ENCODE peak calls at places on chromosomes 6 and 20, in ten cellular contexts. One of them, this sample, is unnamed.

GRCh38 chr6:66376021-66376420 is 669.0 kb upstream of the EYS start:
- DNase-seq in NCI-H1417: no peak
- DNase-seq in activated CD4-positive, alpha-beta T cell treated with anti-CD3 and anti-CD28 coated beads, Interleukin-2, amount 50 U/mL, for 24 hours: no peak
- DNase-seq in activated CD4-positive, CD25-positive, alpha-beta regulatory T cell: no peak
- DNase-seq in iris pigment epithelial cell: peak
- DNase-seq in CD4-positive, alpha-beta T cell: no peak
- DNase-seq in AG04449: no peak
- DNase-seq in CD4-positive, alpha-beta memory T cell: no peak
- DNase-seq in T-cell: no peak
- DNase-seq in CD4-positive, CD25-positive, alpha-beta regulatory T cell: no peak
- DNase-seq in this sample: no peak

GRCh38 chr6:29769336-29769735 is 46.1 kb downstream of the HLA-F start:
- DNase-seq in CD4-positive, CD25-positive, alpha-beta regulatory T cell: no peak
- DNase-seq in AG04449: no peak
- DNase-seq in CD4-positive, alpha-beta memory T cell: no peak
- DNase-seq in NCI-H1417: no peak
- DNase-seq in activated CD4-positive, CD25-positive, alpha-beta regulatory T cell: no peak
- DNase-seq in T-cell: no peak
- DNase-seq in iris pigment epithelial cell: no peak
- DNase-seq in CD4-positive, alpha-beta T cell: no peak
- DNase-seq in activated CD4-positive, alpha-beta T cell treated with anti-CD3 and anti-CD28 coated beads, Interleukin-2, amount 50 U/mL, for 24 hours: no peak
- DNase-seq in this sample: no peak

GRCh38 chr6:138999949-139000725 is 12.1 kb upstream of the REPS1 start:
- DNase-seq in iris pigment epithelial cell: peak
- DNase-seq in NCI-H1417: no peak
- DNase-seq in T-cell: no peak
- DNase-seq in activated CD4-positive, alpha-beta T cell treated with anti-CD3 and anti-CD28 coated beads, Interleukin-2, amount 50 U/mL, for 24 hours: no peak
- DNase-seq in AG04449: no peak
- DNase-seq in CD4-positive, CD25-positive, alpha-beta regulatory T cell: no peak
- DNase-seq in CD4-positive, alpha-beta memory T cell: no peak
- DNase-seq in activated CD4-positive, CD25-positive, alpha-beta regulatory T cell: no peak
- DNase-seq in CD4-positive, alpha-beta T cell: no peak
- DNase-seq in this sample: no peak

GRCh38 chr6:159168536-159169192 is 536 bp upstream of the FNDC1 start:
- DNase-seq in CD4-positive, CD25-positive, alpha-beta regulatory T cell: peak
- DNase-seq in T-cell: no peak
- DNase-seq in activated CD4-positive, CD25-positive, alpha-beta regulatory T cell: no peak
- DNase-seq in activated CD4-positive, alpha-beta T cell treated with anti-CD3 and anti-CD28 coated beads, Interleukin-2, amount 50 U/mL, for 24 hours: no peak
- DNase-seq in CD4-positive, alpha-beta T cell: no peak
- DNase-seq in iris pigment epithelial cell: no peak
- DNase-seq in NCI-H1417: no peak
- DNase-seq in CD4-positive, alpha-beta memory T cell: no peak
- DNase-seq in AG04449: no peak
- DNase-seq in this sample: no peak

GRCh38 chr6:17276766-17277165 is 4.4 kb upstream of the RBM24 start:
- DNase-seq in CD4-positive, alpha-beta T cell: no peak
- DNase-seq in activated CD4-positive, CD25-positive, alpha-beta regulatory T cell: no peak
- DNase-seq in AG04449: no peak
- DNase-seq in NCI-H1417: no peak
- DNase-seq in CD4-positive, CD25-positive, alpha-beta regulatory T cell: no peak
- DNase-seq in iris pigment epithelial cell: peak
- DNase-seq in T-cell: no peak
- DNase-seq in activated CD4-positive, alpha-beta T cell treated with anti-CD3 and anti-CD28 coated beads, Interleukin-2, amount 50 U/mL, for 24 hours: no peak
- DNase-seq in CD4-positive, alpha-beta memory T cell: no peak
- DNase-seq in this sample: no peak

GRCh38 chr6:86192123-86192522 is 549.4 kb upstream of the SYNCRIP start:
- DNase-seq in activated CD4-positive, alpha-beta T cell treated with anti-CD3 and anti-CD28 coated beads, Interleukin-2, amount 50 U/mL, for 24 hours: no peak
- DNase-seq in T-cell: no peak
- DNase-seq in iris pigment epithelial cell: peak
- DNase-seq in CD4-positive, alpha-beta memory T cell: no peak
- DNase-seq in NCI-H1417: peak
- DNase-seq in CD4-positive, alpha-beta T cell: no peak
- DNase-seq in AG04449: no peak
- DNase-seq in activated CD4-positive, CD25-positive, alpha-beta regulatory T cell: no peak
- DNase-seq in CD4-positive, CD25-positive, alpha-beta regulatory T cell: peak
- DNase-seq in this sample: no peak

GRCh38 chr6:23111984-23112383 is 542.6 kb downstream of the HDGFL1 start:
- DNase-seq in CD4-positive, CD25-positive, alpha-beta regulatory T cell: no peak
- DNase-seq in AG04449: peak
- DNase-seq in T-cell: no peak
- DNase-seq in CD4-positive, alpha-beta T cell: no peak
- DNase-seq in NCI-H1417: no peak
- DNase-seq in activated CD4-positive, CD25-positive, alpha-beta regulatory T cell: no peak
- DNase-seq in CD4-positive, alpha-beta memory T cell: no peak
- DNase-seq in iris pigment epithelial cell: peak
- DNase-seq in activated CD4-positive, alpha-beta T cell treated with anti-CD3 and anti-CD28 coated beads, Interleukin-2, amount 50 U/mL, for 24 hours: no peak
- DNase-seq in this sample: no peak

GRCh38 chr6:36809933-36810844 is 29.1 kb downstream of the CPNE5 start:
- DNase-seq in T-cell: no peak
- DNase-seq in activated CD4-positive, CD25-positive, alpha-beta regulatory T cell: no peak
- DNase-seq in NCI-H1417: no peak
- DNase-seq in CD4-positive, CD25-positive, alpha-beta regulatory T cell: no peak
- DNase-seq in activated CD4-positive, alpha-beta T cell treated with anti-CD3 and anti-CD28 coated beads, Interleukin-2, amount 50 U/mL, for 24 hours: no peak
- DNase-seq in CD4-positive, alpha-beta T cell: no peak
- DNase-seq in AG04449: no peak
- DNase-seq in CD4-positive, alpha-beta memory T cell: no peak
- DNase-seq in iris pigment epithelial cell: no peak
- DNase-seq in this sample: no peak

GRCh38 chr6:110270166-110270565 is 88.0 kb downstream of the METTL24 start:
- DNase-seq in AG04449: no peak
- DNase-seq in activated CD4-positive, alpha-beta T cell treated with anti-CD3 and anti-CD28 coated beads, Interleukin-2, amount 50 U/mL, for 24 hours: no peak
- DNase-seq in CD4-positive, CD25-positive, alpha-beta regulatory T cell: no peak
- DNase-seq in T-cell: no peak
- DNase-seq in activated CD4-positive, CD25-positive, alpha-beta regulatory T cell: no peak
- DNase-seq in iris pigment epithelial cell: no peak
- DNase-seq in CD4-positive, alpha-beta memory T cell: no peak
- DNase-seq in CD4-positive, alpha-beta T cell: no peak
- DNase-seq in NCI-H1417: no peak
- DNase-seq in this sample: no peak

GRCh38 chr20:46648903-46649649 is 2.2 kb downstream of the SLC13A3 start:
- DNase-seq in iris pigment epithelial cell: no peak
- DNase-seq in AG04449: no peak
- DNase-seq in activated CD4-positive, alpha-beta T cell treated with anti-CD3 and anti-CD28 coated beads, Interleukin-2, amount 50 U/mL, for 24 hours: no peak
- DNase-seq in NCI-H1417: no peak
- DNase-seq in T-cell: no peak
- DNase-seq in activated CD4-positive, CD25-positive, alpha-beta regulatory T cell: no peak
- DNase-seq in CD4-positive, alpha-beta T cell: no peak
- DNase-seq in CD4-positive, alpha-beta memory T cell: no peak
- DNase-seq in CD4-positive, CD25-positive, alpha-beta regulatory T cell: no peak
- DNase-seq in this sample: no peak

GRCh38 chr6:85429346-85429745 is 20.5 kb upstream of the NT5E start:
- DNase-seq in NCI-H1417: no peak
- DNase-seq in AG04449: no peak
- DNase-seq in activated CD4-positive, CD25-positive, alpha-beta regulatory T cell: no peak
- DNase-seq in activated CD4-positive, alpha-beta T cell treated with anti-CD3 and anti-CD28 coated beads, Interleukin-2, amount 50 U/mL, for 24 hours: no peak
- DNase-seq in CD4-positive, CD25-positive, alpha-beta regulatory T cell: no peak
- DNase-seq in iris pigment epithelial cell: peak
- DNase-seq in CD4-positive, alpha-beta T cell: no peak
- DNase-seq in T-cell: no peak
- DNase-seq in CD4-positive, alpha-beta memory T cell: no peak
- DNase-seq in this sample: no peak

GRCh38 chr6:110628330-110628729 is 151.9 kb upstream of the SLC22A16 start:
- DNase-seq in AG04449: peak
- DNase-seq in T-cell: no peak
- DNase-seq in CD4-positive, alpha-beta memory T cell: no peak
- DNase-seq in activated CD4-positive, alpha-beta T cell treated with anti-CD3 and anti-CD28 coated beads, Interleukin-2, amount 50 U/mL, for 24 hours: no peak
- DNase-seq in iris pigment epithelial cell: peak
- DNase-seq in CD4-positive, CD25-positive, alpha-beta regulatory T cell: no peak
- DNase-seq in activated CD4-positive, CD25-positive, alpha-beta regulatory T cell: no peak
- DNase-seq in CD4-positive, alpha-beta T cell: no peak
- DNase-seq in NCI-H1417: no peak
- DNase-seq in this sample: no peak

GRCh38 chr20:19867940-19868371 is 109.9 kb downstream of the RIN2 start:
- DNase-seq in CD4-positive, CD25-positive, alpha-beta regulatory T cell: no peak
- DNase-seq in iris pigment epithelial cell: peak
- DNase-seq in activated CD4-positive, alpha-beta T cell treated with anti-CD3 and anti-CD28 coated beads, Interleukin-2, amount 50 U/mL, for 24 hours: no peak
- DNase-seq in activated CD4-positive, CD25-positive, alpha-beta regulatory T cell: no peak
- DNase-seq in CD4-positive, alpha-beta T cell: no peak
- DNase-seq in NCI-H1417: no peak
- DNase-seq in AG04449: no peak
- DNase-seq in CD4-positive, alpha-beta memory T cell: no peak
- DNase-seq in T-cell: no peak
- DNase-seq in this sample: no peak

GRCh38 chr6:16354692-16355091 is 116.3 kb downstream of the GMPR start:
- DNase-seq in activated CD4-positive, alpha-beta T cell treated with anti-CD3 and anti-CD28 coated beads, Interleukin-2, amount 50 U/mL, for 24 hours: no peak
- DNase-seq in CD4-positive, alpha-beta T cell: no peak
- DNase-seq in AG04449: no peak
- DNase-seq in activated CD4-positive, CD25-positive, alpha-beta regulatory T cell: no peak
- DNase-seq in CD4-positive, alpha-beta memory T cell: no peak
- DNase-seq in CD4-positive, CD25-positive, alpha-beta regulatory T cell: no peak
- DNase-seq in T-cell: no peak
- DNase-seq in iris pigment epithelial cell: no peak
- DNase-seq in NCI-H1417: no peak
- DNase-seq in this sample: no peak

GRCh38 chr6:168007592-168008338 is 10.3 kb downstream of the KIF25 start:
- DNase-seq in iris pigment epithelial cell: peak
- DNase-seq in CD4-positive, CD25-positive, alpha-beta regulatory T cell: no peak
- DNase-seq in activated CD4-positive, CD25-positive, alpha-beta regulatory T cell: no peak
- DNase-seq in NCI-H1417: no peak
- DNase-seq in CD4-positive, alpha-beta T cell: no peak
- DNase-seq in CD4-positive, alpha-beta memory T cell: no peak
- DNase-seq in AG04449: peak
- DNase-seq in activated CD4-positive, alpha-beta T cell treated with anti-CD3 and anti-CD28 coated beads, Interleukin-2, amount 50 U/mL, for 24 hours: no peak
- DNase-seq in T-cell: no peak
- DNase-seq in this sample: no peak

GRCh38 chr6:17417817-17418216 is 24.4 kb downstream of the CAP2 start:
- DNase-seq in T-cell: no peak
- DNase-seq in AG04449: peak
- DNase-seq in CD4-positive, alpha-beta T cell: no peak
- DNase-seq in CD4-positive, alpha-beta memory T cell: no peak
- DNase-seq in activated CD4-positive, alpha-beta T cell treated with anti-CD3 and anti-CD28 coated beads, Interleukin-2, amount 50 U/mL, for 24 hours: no peak
- DNase-seq in activated CD4-positive, CD25-positive, alpha-beta regulatory T cell: no peak
- DNase-seq in iris pigment epithelial cell: peak
- DNase-seq in CD4-positive, CD25-positive, alpha-beta regulatory T cell: no peak
- DNase-seq in NCI-H1417: no peak
- DNase-seq in this sample: no peak

GRCh38 chr6:15577550-15578171 is 85.2 kb downstream of the DTNBP1 start:
- DNase-seq in CD4-positive, alpha-beta T cell: no peak
- DNase-seq in T-cell: no peak
- DNase-seq in AG04449: no peak
- DNase-seq in activated CD4-positive, alpha-beta T cell treated with anti-CD3 and anti-CD28 coated beads, Interleukin-2, amount 50 U/mL, for 24 hours: no peak
- DNase-seq in CD4-positive, alpha-beta memory T cell: no peak
- DNase-seq in activated CD4-positive, CD25-positive, alpha-beta regulatory T cell: no peak
- DNase-seq in NCI-H1417: no peak
- DNase-seq in iris pigment epithelial cell: peak
- DNase-seq in CD4-positive, CD25-positive, alpha-beta regulatory T cell: no peak
- DNase-seq in this sample: no peak

GRCh38 chr20:50283922-50284810 is 93.5 kb downstream of the CEBPB start:
- DNase-seq in CD4-positive, alpha-beta memory T cell: no peak
- DNase-seq in CD4-positive, alpha-beta T cell: no peak
- DNase-seq in CD4-positive, CD25-positive, alpha-beta regulatory T cell: no peak
- DNase-seq in activated CD4-positive, alpha-beta T cell treated with anti-CD3 and anti-CD28 coated beads, Interleukin-2, amount 50 U/mL, for 24 hours: no peak
- DNase-seq in NCI-H1417: no peak
- DNase-seq in AG04449: no peak
- DNase-seq in activated CD4-positive, CD25-positive, alpha-beta regulatory T cell: no peak
- DNase-seq in iris pigment epithelial cell: peak
- DNase-seq in T-cell: no peak
- DNase-seq in this sample: no peak

GRCh38 chr6:83221886-83222479 is 28.8 kb downstream of the RWDD2A start:
- DNase-seq in T-cell: no peak
- DNase-seq in NCI-H1417: peak
- DNase-seq in activated CD4-positive, CD25-positive, alpha-beta regulatory T cell: no peak
- DNase-seq in CD4-positive, alpha-beta memory T cell: peak
- DNase-seq in activated CD4-positive, alpha-beta T cell treated with anti-CD3 and anti-CD28 coated beads, Interleukin-2, amount 50 U/mL, for 24 hours: no peak
- DNase-seq in iris pigment epithelial cell: peak
- DNase-seq in AG04449: no peak
- DNase-seq in CD4-positive, CD25-positive, alpha-beta regulatory T cell: peak
- DNase-seq in CD4-positive, alpha-beta T cell: no peak
- DNase-seq in this sample: no peak